ENCODE peak calls at places on chromosomes 11 and 22, in five cellular contexts. J is WERI-Rb-1; V is mammary epithelial cell; X is CD8-positive, alpha-beta memory T cell; Q is HCT116. F is an unnamed sample. For H3K27me3, the result is how much of the 10 kb centered on the place peaks cover.

GRCh38 chr11:134004406-134005197 is 47.8 kb upstream of the IGSF9B start:
- DNase-seq in J (no peak), V (no peak), X (no peak), Q (no peak), F (no peak)

GRCh38 chr22:32951807-32952153 is 106.4 kb downstream of the SYN3 start:
- DNase-seq in J (peak), V (no peak), X (no peak), Q (no peak), F (peak)

GRCh38 chr22:44664149-44664548 is 37.9 kb upstream of the PRR5 start:
- DNase-seq in J (no peak), V (no peak), X (peak), Q (no peak), F (peak)

GRCh38 chr11:24234822-24235508 is 261.9 kb upstream of the LUZP2 start:
- DNase-seq in J (peak), V (no peak), X (no peak), Q (no peak), F (peak)

GRCh38 chr11:85875505-85875904 is 20.3 kb downstream of the CCDC83 start:
- DNase-seq in J (no peak), V (peak), X (no peak), Q (no peak), F (no peak)

GRCh38 chr11:1006762-1007161 is 29.8 kb downstream of the MUC6 start:
- DNase-seq in J (peak), V (no peak), X (no peak), Q (no peak), F (no peak)

GRCh38 chr11:108705061-108705460 is 40.2 kb downstream of the DDX10 start:
- DNase-seq in J (no peak), V (no peak), X (no peak), Q (no peak), F (no peak)

GRCh38 chr22:44330727-44331660 is 18.2 kb upstream of the SHISAL1 start:
- DNase-seq in J (no peak), V (no peak), X (no peak), Q (no peak), F (no peak)

GRCh38 chr11:107017433-107018227 is 646 bp downstream of the GUCY1A2 start:
- DNase-seq in J (peak), V (no peak), X (no peak), Q (no peak), F (peak)

GRCh38 chr11:29712616-29713015 is 304.2 kb downstream of the KCNA4 start:
- DNase-seq in J (no peak), V (no peak), X (no peak), Q (no peak), F (no peak)

GRCh38 chr11:96259053-96259837 is 83.8 kb downstream of the MAML2 start:
- DNase-seq in J (no peak), V (peak), X (no peak), Q (no peak), F (no peak)

GRCh38 chr11:131178020-131178419 is 192.4 kb upstream of the NTM start:
- DNase-seq in J (no peak), V (no peak), X (no peak), Q (no peak), F (no peak)

GRCh38 chr11:16632295-16633200 is 105.9 kb upstream of the C11orf58 start:
- DNase-seq in J (no peak), V (peak), X (no peak), Q (peak), F (no peak)

GRCh38 chr11:11582261-11582701 is 39.5 kb downstream of the GALNT18 start:
- DNase-seq in J (no peak), V (no peak), X (no peak), Q (no peak), F (no peak)

GRCh38 chr22:20940178-20940790 is 23.1 kb downstream of the CRKL start:
- DNase-seq in J (no peak), V (no peak), X (no peak), Q (no peak), F (no peak)

GRCh38 chr11:47488674-47489394 is 39.9 kb upstream of the RAPSN start:
- DNase-seq in J (no peak), V (no peak), X (no peak), Q (no peak), F (peak)

GRCh38 chr11:97461934-97462333 is 1072.1 kb downstream of the JRKL start:
- DNase-seq in J (no peak), V (no peak), X (no peak), Q (no peak), F (no peak)

GRCh38 chr22:17400305-17400704 is 31.0 kb downstream of the CECR2 start:
- DNase-seq in J (no peak), V (no peak), X (no peak), Q (no peak), F (no peak)

GRCh38 chr11:10857604-10858504 is at the start of gene ZBED5:
- DNase-seq in J (peak), V (peak), X (peak), Q (peak), F (peak)

GRCh38 chr22:28188480-28188879 is 269.4 kb upstream of the PITPNB start:
- DNase-seq in J (no peak), V (no peak), X (no peak), Q (no peak), F (no peak)

GRCh38 chr11:22460181-22460580 is 122.0 kb downstream of the SLC17A6 start:
- DNase-seq in J (no peak), V (peak), X (no peak), Q (no peak), F (no peak)

GRCh38 chr11:60852639-60853468 is 2.9 kb downstream of the PTGDR2 start:
- DNase-seq in J (no peak), V (no peak), X (no peak), Q (no peak), F (no peak)

GRCh38 chr11:57432714-57433163 is 5.8 kb upstream of the SLC43A3 start:
- DNase-seq in J (no peak), V (peak), X (no peak), Q (no peak), F (no peak)

GRCh38 chr11:130601141-130601540 is 152.7 kb downstream of the ADAMTS15 start:
- DNase-seq in J (peak), V (no peak), X (no peak), Q (no peak), F (no peak)

GRCh38 chr11:108967571-108967970 is 302.7 kb downstream of the DDX10 start:
- DNase-seq in J (peak), V (no peak), X (no peak), Q (no peak), F (peak)

GRCh38 chr11:34609187-34609751 is 11.6 kb upstream of the EHF start:
- DNase-seq in J (no peak), V (no peak), X (no peak), Q (no peak), F (no peak)

GRCh38 chr11:134727204-134727603 is 315.2 kb upstream of the B3GAT1 start:
- DNase-seq in J (peak), V (no peak), X (no peak), Q (peak), F (no peak)

GRCh38 chr11:78548911-78549572 is 25.6 kb downstream of the NARS2 start:
- DNase-seq in J (no peak), V (no peak), X (no peak), Q (no peak), F (no peak)

GRCh38 chr11:79493555-79494171 is 52.8 kb upstream of the TENM4 start:
- DNase-seq in J (peak), V (peak), X (no peak), Q (peak), F (peak)

GRCh38 chr22:39960791-39961746 is 872 bp downstream of the TMA7B start:
- DNase-seq in J (no peak), V (peak), X (peak), Q (no peak), F (no peak)

GRCh38 chr22:44497218-44497903 is 672 bp downstream of the RTL6 start:
- DNase-seq in J (peak), V (peak), X (no peak), Q (no peak), F (peak)

GRCh38 chr11:3981084-3981633 is 113.4 kb upstream of the RRM1 start:
- DNase-seq in J (peak), V (no peak), X (no peak), Q (no peak), F (no peak)

GRCh38 chr22:24925586-24926427 is 20.7 kb downstream of the LHFPL7 start:
- DNase-seq in J (no peak), V (no peak), X (no peak), Q (no peak), F (no peak)

GRCh38 chr11:46743693-46744339 is 24.8 kb downstream of the F2 start:
- DNase-seq in J (no peak), V (no peak), X (no peak), Q (no peak), F (no peak)

GRCh38 chr11:92008249-92008648 is 216.4 kb upstream of the FAT3 start:
- DNase-seq in J (no peak), V (no peak), X (no peak), Q (no peak), F (no peak)
- H3K4me3 ChIP-seq in J (no peak), V (no peak), X (no peak), Q (no peak), F (no peak)

GRCh38 chr22:46770151-46770641 is 7.7 kb downstream of the TBC1D22A start:
- DNase-seq in J (no peak), V (no peak), X (no peak), Q (no peak), F (no peak)
- H3K27me3 ChIP-seq in J (under half), V (under half), X (under half), Q (under half), F (under half)

GRCh38 chr11:125338886-125339811 is 156.9 kb downstream of the FEZ1 start:
- DNase-seq in J (no peak), V (no peak), X (no peak), Q (no peak), F (no peak)

GRCh38 chr11:125342281-125342980 is 153.6 kb downstream of the FEZ1 start:
- DNase-seq in J (no peak), V (no peak), X (no peak), Q (no peak), F (no peak)

GRCh38 chr11:125343732-125344131 is 152.3 kb downstream of the FEZ1 start:
- DNase-seq in J (peak), V (no peak), X (no peak), Q (no peak), F (no peak)

GRCh38 chr11:125343086-125343731 is 152.9 kb downstream of the FEZ1 start:
- DNase-seq in J (no peak), V (no peak), X (no peak), Q (no peak), F (no peak)

GRCh38 chr11:125341676-125342075 is 154.4 kb downstream of the FEZ1 start:
- DNase-seq in J (no peak), V (no peak), X (no peak), Q (no peak), F (no peak)
- H3K4me3 ChIP-seq in J (no peak), V (no peak), X (no peak), Q (no peak), F (no peak)

GRCh38 chr22:50173221-50173982 is 2.9 kb downstream of the PANX2 start:
- DNase-seq in J (no peak), V (no peak), X (no peak), Q (no peak), F (no peak)

GRCh38 chr22:50173983-50174355 is 3.4 kb downstream of the PANX2 start:
- DNase-seq in J (no peak), V (no peak), X (no peak), Q (no peak), F (no peak)

GRCh38 chr22:50170453-50171318 is at the start of gene PANX2:
- DNase-seq in J (no peak), V (no peak), X (no peak), Q (no peak), F (peak)

GRCh38 chr22:50171319-50171964 is 911 bp downstream of the PANX2 start:
- DNase-seq in J (no peak), V (no peak), X (no peak), Q (no peak), F (peak)

GRCh38 chr22:50171965-50172421 is 1.5 kb downstream of the PANX2 start:
- DNase-seq in J (no peak), V (no peak), X (no peak), Q (no peak), F (peak)
- H3K27me3 ChIP-seq in J (under half), V (under half), X (under half), Q (under half), F (under half)

GRCh38 chr11:123261345-123262106 is 66.5 kb upstream of the CLMP start:
- DNase-seq in J (peak), V (peak), X (peak), Q (peak), F (peak)
- H3K4me3 ChIP-seq in J (peak), V (no peak), X (no peak), Q (peak), F (peak)

F was measured in BE2C.